ENCODE peak calls at places on chromosomes 12 and 14, in six cellular contexts. X is GM12878, Z is WTC11, P is HepG2, F is HCT116, M is K562. A is an unnamed sample.

GRCh38 chr12:18239561-18239960 is 21.8 kb upstream of the PIK3C2G start:
- DNase-seq in X (no peak), Z (no peak), P (no peak), F (no peak), M (no peak), A (no peak)

GRCh38 chr12:105253882-105254513 is 18.0 kb upstream of the APPL2 start:
- DNase-seq in X (no peak), Z (no peak), P (peak), F (no peak), M (no peak), A (no peak)

GRCh38 chr14:101721951-101722661 is 39.4 kb upstream of the PPP2R5C start:
- DNase-seq in X (no peak), Z (no peak), P (peak), F (no peak), M (no peak), A (no peak)

GRCh38 chr12:98419795-98420402 is 95.5 kb upstream of the TMPO start:
- DNase-seq in X (no peak), Z (no peak), P (no peak), F (no peak), M (peak), A (no peak)

GRCh38 chr12:24743891-24744793 is 204.8 kb downstream of the BCAT1 start:
- DNase-seq in X (no peak), Z (no peak), P (no peak), F (no peak), M (peak), A (no peak)

GRCh38 chr14:45073480-45073879 is 10.4 kb upstream of the PRPF39 start:
- DNase-seq in X (no peak), Z (no peak), P (no peak), F (no peak), M (no peak), A (no peak)

GRCh38 chr12:91335724-91336123 is 153.1 kb upstream of the DCN start:
- DNase-seq in X (no peak), Z (no peak), P (no peak), F (no peak), M (no peak), A (no peak)

GRCh38 chr12:127822743-127823433 is 444.1 kb upstream of the TMEM132C start:
- DNase-seq in X (no peak), Z (no peak), P (no peak), F (no peak), M (no peak), A (no peak)

GRCh38 chr14:99889268-99889667 is 96.1 kb downstream of the EML1 start:
- DNase-seq in X (no peak), Z (peak), P (no peak), F (no peak), M (no peak), A (peak)

DNA sequence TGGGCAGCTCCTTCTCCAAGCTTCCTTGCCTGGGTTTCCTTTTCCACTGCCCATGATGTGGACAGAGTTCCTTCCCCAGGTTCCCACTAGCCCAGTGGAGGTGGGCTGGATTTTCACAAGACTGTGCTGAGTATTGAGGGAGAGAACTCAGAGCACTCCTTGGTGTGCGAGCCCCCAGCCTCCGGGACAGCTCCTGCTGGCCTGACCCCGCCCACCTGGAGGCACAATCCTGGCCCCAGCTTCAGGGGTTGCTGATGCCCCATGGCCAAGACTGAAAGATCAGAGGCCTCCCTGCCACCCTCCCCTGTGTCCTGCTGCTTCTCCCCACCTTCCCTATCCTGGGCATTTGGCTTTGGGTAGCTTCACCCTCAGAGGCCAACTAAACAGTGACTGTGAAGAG is 7.7 kb downstream of the KCNH3 start:
- DNase-seq in X (no peak), Z (no peak), P (no peak), F (no peak), M (no peak), A (no peak)
- TF ChIP-seq ATF3 in X (no peak), Z (no peak), P (no peak), F (no peak), M (no peak), A (no peak)

GRCh38 chr12:991350-992278 is 591 bp downstream of the ERC1 start:
- DNase-seq in X (no peak), Z (peak), P (no peak), F (no peak), M (no peak), A (peak)
- TF ChIP-seq ATF3 in X (no peak), Z (no peak), P (no peak), F (no peak), M (no peak), A (no peak)

DNA sequence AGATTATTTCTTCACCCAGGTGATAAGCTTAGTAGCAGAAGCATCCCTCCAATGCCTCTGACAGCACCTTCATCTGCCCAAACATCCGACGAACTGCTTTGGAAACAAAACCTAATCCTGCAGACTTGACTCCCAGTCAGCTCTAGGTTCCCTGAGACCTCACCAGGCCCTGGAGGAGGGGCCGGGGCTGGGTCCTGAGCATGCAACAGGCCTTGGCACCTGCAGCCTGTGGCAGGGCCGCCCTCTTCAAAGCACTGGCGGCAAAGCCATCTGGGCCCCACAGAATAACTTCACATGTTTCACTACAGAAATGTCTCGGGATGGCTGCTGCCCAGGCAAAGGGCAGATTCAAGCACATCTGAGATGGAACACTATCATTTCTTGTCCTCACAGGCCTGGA is 133.3 kb downstream of the PIWIL1 start:
- DNase-seq in X (no peak), Z (no peak), P (no peak), F (no peak), M (no peak), A (no peak)
- TF ChIP-seq ATF3 in X (no peak), Z (no peak), P (no peak), F (no peak), M (no peak), A (no peak)

GRCh38 chr14:85079842-85080741 is 449.9 kb upstream of the FLRT2 start:
- DNase-seq in X (no peak), Z (no peak), P (no peak), F (no peak), M (no peak), A (no peak)
- TF ChIP-seq ATF3 in X (no peak), Z (no peak), P (no peak), F (no peak), M (no peak), A (no peak)

DNA sequence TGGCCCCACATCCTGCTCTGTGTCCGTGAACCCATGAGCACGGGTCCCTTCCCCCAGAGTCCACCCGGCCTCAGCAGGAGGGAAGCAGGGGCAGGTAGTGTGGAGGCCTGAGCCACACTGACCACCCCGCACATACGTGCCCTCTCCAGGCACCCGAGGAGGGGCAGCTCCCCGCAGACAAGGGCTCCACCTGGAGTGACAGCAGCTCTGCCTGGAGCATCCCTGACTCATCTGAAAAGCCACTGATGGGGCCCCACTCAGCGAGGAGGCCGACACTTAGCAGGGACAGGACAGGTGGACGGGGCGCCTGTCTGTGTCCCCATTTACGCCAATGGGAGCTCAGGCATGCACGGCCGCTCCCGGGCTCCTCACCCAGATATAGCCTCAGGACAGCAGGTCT is 237.6 kb upstream of the SFSWAP start:
- DNase-seq in X (no peak), Z (no peak), P (no peak), F (no peak), M (no peak), A (no peak)
- TF ChIP-seq ATF3 in X (no peak), Z (no peak), P (no peak), F (no peak), M (no peak), A (no peak)

GRCh38 chr12:111361073-111361716 is 7.7 kb downstream of the PHETA1 start:
- DNase-seq in X (no peak), Z (no peak), P (no peak), F (no peak), M (no peak), A (no peak)
- TF ChIP-seq ATF3 in X (no peak), Z (no peak), P (no peak), F (no peak), M (no peak), A (no peak)

A was measured in H1.